ENCODE peak calls at places on chromosomes 16 and 17, in four cellular contexts. C, W, J and V are unnamed samples.

GRCh38 chr17:57518587-57519118 is 226.4 kb downstream of the CCDC182 start:
- DNase-seq in C (no peak), W (no peak), J (no peak), V (no peak)

GRCh38 chr16:53775821-53776431 is 72.0 kb downstream of the FTO start:
- DNase-seq in C (peak), W (peak), J (peak), V (peak)

GRCh38 chr17:8080799-8081219 is 6.7 kb downstream of the ALOX12B start:
- DNase-seq in C (no peak), W (no peak), J (no peak), V (no peak)

GRCh38 chr16:22736791-22737190 is 77.2 kb upstream of the HS3ST2 start:
- DNase-seq in C (no peak), W (no peak), J (no peak), V (no peak)

GRCh38 chr16:24552705-24553104 is 13.3 kb downstream of the RBBP6 start:
- DNase-seq in C (no peak), W (no peak), J (no peak), V (no peak)

GRCh38 chr16:51155199-51155607 is 4.1 kb upstream of the SALL1 start:
- DNase-seq in C (no peak), W (peak), J (no peak), V (no peak)

GRCh38 chr17:72590382-72590781 is 469.6 kb downstream of the SOX9 start:
- DNase-seq in C (no peak), W (no peak), J (peak), V (no peak)

GRCh38 chr17:82881900-82882714 is 42.3 kb upstream of the ZNF750 start:
- DNase-seq in C (no peak), W (peak), J (no peak), V (peak)

GRCh38 chr16:64711026-64711425 is 410.8 kb downstream of the CDH11 start:
- DNase-seq in C (no peak), W (no peak), J (no peak), V (no peak)

GRCh38 chr17:66493283-66494019 is 191.0 kb downstream of the PRKCA start:
- DNase-seq in C (no peak), W (no peak), J (no peak), V (no peak)

GRCh38 chr16:88770459-88771293 is 14.3 kb downstream of the PIEZO1 start:
- DNase-seq in C (no peak), W (peak), J (no peak), V (no peak)

GRCh38 chr16:84205976-84206691 is 15.2 kb downstream of the ADAD2 start:
- DNase-seq in C (no peak), W (no peak), J (no peak), V (no peak)

GRCh38 chr17:36839256-36839655 is 98.0 kb upstream of the LHX1 start:
- DNase-seq in C (no peak), W (no peak), J (no peak), V (no peak)

GRCh38 chr17:15261063-15261817 is 3.9 kb downstream of the PMP22 start:
- DNase-seq in C (peak), W (peak), J (no peak), V (peak)

GRCh38 chr17:41619162-41619933 is 5.0 kb downstream of the KRT17 start:
- DNase-seq in C (no peak), W (no peak), J (no peak), V (peak)

GRCh38 chr16:82300374-82300936 is 130.4 kb upstream of the MPHOSPH6 start:
- DNase-seq in C (no peak), W (no peak), J (no peak), V (no peak)
- TF ChIP-seq CTCF in C (no peak), W (no peak), J (no peak), V (no peak)

DNA sequence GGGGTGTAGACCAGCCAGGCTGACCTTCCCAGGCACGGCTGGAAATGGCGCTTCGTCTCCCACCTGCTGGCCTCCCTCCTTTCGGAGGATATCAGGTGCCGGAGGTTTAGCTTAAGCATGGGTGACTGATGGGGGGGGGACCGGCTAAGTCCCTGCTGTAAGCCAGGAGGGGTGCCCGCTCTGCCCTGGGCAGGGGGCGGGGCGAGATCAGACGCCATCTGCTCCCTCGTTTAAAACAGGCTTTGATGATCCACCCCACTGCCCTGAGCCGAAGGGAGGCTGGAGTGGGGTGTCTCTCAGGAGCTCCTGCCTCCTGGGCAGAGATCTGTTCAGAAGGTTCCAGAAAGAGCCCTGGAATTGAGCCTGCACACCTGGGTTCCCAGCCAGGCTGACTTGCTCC is 26.0 kb downstream of the C16orf74 start:
- DNase-seq in C (no peak), W (no peak), J (no peak), V (no peak)
- TF ChIP-seq CTCF in C (no peak), W (no peak), J (no peak), V (no peak)

GRCh38 chr16:3550851-3551847 is 26.1 kb downstream of the NLRC3 start:
- DNase-seq in C (no peak), W (no peak), J (no peak), V (no peak)

GRCh38 chr16:3548859-3549258 is 28.3 kb downstream of the NLRC3 start:
- DNase-seq in C (no peak), W (no peak), J (no peak), V (no peak)

GRCh38 chr16:3549906-3550305 is 27.3 kb downstream of the NLRC3 start:
- DNase-seq in C (no peak), W (no peak), J (no peak), V (no peak)

GRCh38 chr16:3554351-3554928 is 22.8 kb downstream of the NLRC3 start:
- DNase-seq in C (no peak), W (no peak), J (no peak), V (no peak)

GRCh38 chr16:3553138-3553923 is 23.9 kb downstream of the NLRC3 start:
- DNase-seq in C (no peak), W (no peak), J (no peak), V (no peak)
- TF ChIP-seq CTCF in C (no peak), W (no peak), J (no peak), V (no peak)

DNA sequence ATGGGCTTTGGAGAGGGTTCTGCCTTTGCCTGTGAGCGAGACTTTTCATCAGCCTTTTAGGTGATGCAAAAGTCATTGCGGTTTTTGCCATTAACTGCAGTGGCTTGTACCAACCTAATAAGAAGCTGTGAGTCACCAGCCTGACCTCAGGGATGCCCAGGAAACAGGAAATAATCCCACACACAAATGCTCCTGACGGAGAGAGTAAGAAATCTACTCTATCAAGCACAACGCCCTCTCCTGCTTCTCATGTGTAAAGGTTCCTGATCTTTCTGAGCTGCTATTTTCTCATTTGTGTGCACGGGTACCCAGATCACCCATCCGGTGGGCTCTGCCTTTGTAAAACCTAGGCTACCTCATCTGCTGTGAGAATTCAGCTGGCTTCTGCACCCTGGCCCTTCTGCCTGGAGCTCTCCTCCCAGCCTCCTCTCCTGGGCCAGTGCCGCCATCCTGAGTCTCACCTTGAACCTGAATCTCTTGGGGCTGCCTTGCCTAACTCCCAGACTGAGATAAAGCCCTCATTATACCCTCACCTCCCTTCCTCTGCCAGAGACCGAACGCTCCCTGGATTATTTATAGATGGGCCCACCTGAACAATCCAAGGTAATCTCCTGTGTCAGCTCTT is 299.7 kb downstream of the C16orf95 start:
- DNase-seq in C (no peak), W (no peak), J (peak), V (no peak)
- TF ChIP-seq CTCF in C (no peak), W (no peak), J (peak), V (no peak)

DNA sequence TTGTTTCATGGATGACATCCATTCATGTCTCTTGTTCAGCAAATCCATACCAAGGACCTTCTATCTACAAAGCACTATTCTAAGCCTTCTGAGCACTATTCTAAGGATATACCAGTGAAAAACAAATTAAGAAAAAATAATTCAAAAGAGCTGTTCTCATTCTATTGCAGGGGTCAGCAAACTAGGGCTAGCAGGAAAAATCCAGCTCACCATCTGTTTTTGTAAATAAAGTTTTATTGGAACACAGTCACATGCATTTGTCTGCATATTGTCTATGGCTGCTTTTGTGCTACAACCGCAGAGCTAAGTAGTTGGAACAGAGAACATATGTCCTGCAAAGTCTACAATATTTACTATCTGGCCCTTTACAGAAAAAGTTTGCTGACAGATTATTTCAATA is 222.7 kb upstream of the DYNLRB2 start:
- DNase-seq in C (no peak), W (no peak), J (no peak), V (no peak)
- TF ChIP-seq CTCF in C (no peak), W (no peak), J (no peak), V (no peak)

DNA sequence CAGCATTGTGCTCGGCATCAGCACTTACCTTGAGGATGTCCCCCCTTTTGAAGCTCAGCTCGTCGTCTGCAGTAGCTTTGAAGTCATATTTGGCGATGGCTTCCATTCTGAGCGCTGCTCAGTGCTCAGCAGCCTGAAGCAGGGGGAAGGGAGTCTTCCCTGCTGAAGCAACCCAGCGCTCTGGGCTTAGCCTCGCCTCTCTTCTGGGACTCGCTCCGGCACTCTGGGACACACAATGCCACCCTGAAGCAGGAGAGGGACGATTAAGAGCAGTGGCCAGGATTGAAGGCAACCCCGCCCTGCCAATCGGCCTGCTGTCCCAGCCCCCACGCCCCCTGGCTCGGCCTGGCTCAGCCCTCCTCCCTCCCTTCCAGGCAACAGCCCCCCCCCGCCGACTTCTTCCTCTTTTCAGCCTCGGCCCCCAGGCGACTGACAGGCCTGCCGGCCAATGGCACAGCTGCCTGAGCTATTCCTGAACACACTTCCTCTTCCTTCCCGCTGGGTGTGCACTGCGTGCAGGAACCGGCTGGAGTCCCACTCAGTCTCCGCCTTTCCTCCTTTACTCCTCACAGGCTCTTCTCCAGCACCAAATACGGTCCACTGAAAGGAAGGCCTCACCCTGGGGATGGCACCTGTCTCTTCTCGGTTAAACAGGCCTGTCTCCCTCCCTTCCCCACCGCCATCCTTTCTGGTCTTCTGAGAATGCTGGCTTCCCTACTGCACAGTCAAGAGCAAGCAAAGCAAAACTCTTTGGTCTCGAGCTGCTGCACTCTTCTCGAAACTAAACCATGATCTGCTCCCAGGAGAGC is 11.8 kb downstream of the GRB2 start:
- DNase-seq in C (peak), W (peak), J (peak), V (peak)
- TF ChIP-seq CTCF in C (peak), W (no peak), J (no peak), V (no peak)

DNA sequence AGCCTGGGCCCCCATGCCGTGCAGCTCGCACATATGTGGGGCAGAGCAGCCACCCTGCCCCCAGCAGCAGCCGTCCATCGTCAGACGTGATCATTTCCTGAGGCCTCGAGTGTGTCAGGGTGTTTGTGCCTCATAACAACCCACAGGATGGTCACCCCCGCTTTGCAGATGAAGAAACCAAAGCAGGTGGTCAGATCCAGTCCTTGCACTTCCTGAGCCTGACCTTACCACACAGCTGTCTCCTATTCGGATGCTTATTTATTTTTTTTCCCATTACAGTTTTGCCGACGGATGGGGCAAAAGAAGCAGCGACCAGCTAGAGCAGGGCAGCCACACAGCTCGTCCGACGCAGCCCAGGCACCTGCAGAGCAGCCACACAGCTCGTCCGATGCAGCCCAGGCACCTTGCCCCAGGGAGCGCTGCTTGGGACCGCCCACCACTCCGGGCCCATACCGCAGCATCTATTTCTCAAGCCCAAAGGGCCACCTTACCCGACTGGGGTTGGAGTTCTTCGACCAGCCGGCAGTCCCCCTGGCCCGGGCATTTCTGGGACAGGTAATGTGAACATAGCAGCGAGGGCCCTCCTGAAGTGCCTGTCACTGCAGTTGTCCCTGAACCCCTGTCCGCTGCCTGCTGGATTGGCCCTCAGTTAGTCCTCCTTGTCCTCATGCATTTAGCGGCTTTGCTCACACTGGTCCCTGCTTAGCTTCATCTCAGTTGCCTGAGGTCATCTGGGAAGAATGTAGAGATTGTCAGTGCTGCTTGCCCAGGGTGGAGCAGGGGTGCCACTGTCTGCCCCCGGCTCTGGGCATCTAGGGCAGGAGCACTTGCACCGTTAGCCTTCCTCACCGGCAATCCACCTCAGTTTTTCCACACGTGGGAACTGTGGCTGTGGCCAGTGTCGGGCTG is 1.4 kb downstream of the MPG start:
- DNase-seq in C (no peak), W (no peak), J (no peak), V (no peak)
- TF ChIP-seq CTCF in C (no peak), W (no peak), J (no peak), V (no peak)